ENCODE peak calls at places on chromosome 7, in five cellular contexts. M is GM10248; F is neural crest cell; H is HFFc6; C is activated T-helper 1 cell treated with anti-CD3 and anti-CD28 coated beads, Interleukin-2, amount 50 U/mL, for 16 hours. W is an unnamed sample.

GRCh38 chr7:19112290-19113000 is 5.0 kb downstream of the TWIST1 start:
- DNase-seq in M (no peak), H (peak), F (no peak), C (no peak), W (no peak)

GRCh38 chr7:47931788-47932425 is 16.4 kb downstream of the PKD1L1 start:
- DNase-seq in F (no peak), H (no peak), M (no peak), C (no peak), W (no peak)

GRCh38 chr7:47652591-47652990 is 70.7 kb upstream of the TNS3 start:
- DNase-seq in F (no peak), C (no peak), M (no peak), H (no peak), W (no peak)

GRCh38 chr7:32892521-32893224 is 1.1 kb upstream of the KBTBD2 start:
- DNase-seq in F (peak), C (peak), H (peak), M (peak), W (peak)

GRCh38 chr7:4189151-4189570 is 492.9 kb upstream of the FOXK1 start:
- DNase-seq in M (no peak), C (no peak), F (no peak), H (no peak), W (no peak)

GRCh38 chr7:67344481-67345193 is 348.0 kb downstream of the TYW1 start:
- DNase-seq in C (no peak), M (no peak), F (no peak), H (no peak), W (no peak)

GRCh38 chr7:100490483-100491191 is 6.9 kb downstream of the NYAP1 start:
- DNase-seq in F (no peak), C (no peak), H (no peak), M (peak), W (no peak)

GRCh38 chr7:131948434-131949053 is 392.1 kb upstream of the PODXL start:
- DNase-seq in C (no peak), M (no peak), H (no peak), F (no peak), W (no peak)

GRCh38 chr7:4825081-4825480 is 36.7 kb downstream of the PAPOLB start:
- DNase-seq in M (no peak), C (no peak), F (no peak), H (no peak), W (no peak)

GRCh38 chr7:47210283-47210854 is 371.5 kb downstream of the TNS3 start:
- DNase-seq in C (no peak), H (no peak), M (no peak), F (no peak), W (no peak)

GRCh38 chr7:79090543-79090942 is 362.9 kb downstream of the MAGI2 start:
- DNase-seq in C (no peak), M (no peak), F (no peak), H (peak), W (no peak)

GRCh38 chr7:34087892-34088891 is 182.9 kb downstream of the BMPER start:
- DNase-seq in H (peak), F (peak), C (no peak), M (no peak), W (no peak)

GRCh38 chr7:146956323-146956722 is 839.7 kb downstream of the CNTNAP2 start:
- DNase-seq in C (no peak), F (no peak), M (no peak), H (no peak), W (no peak)

GRCh38 chr7:128833148-128833938 is 3.1 kb downstream of the FLNC start:
- DNase-seq in F (no peak), C (no peak), H (peak), M (no peak), W (no peak)

GRCh38 chr7:135232720-135233119 is 918 bp upstream of the STRA8 start:
- DNase-seq in M (peak), F (no peak), C (no peak), H (no peak), W (no peak)

GRCh38 chr7:92159-92767 is 100.1 kb upstream of the FAM20C start:
- DNase-seq in M (no peak), F (no peak), H (no peak), C (no peak), W (no peak)

GRCh38 chr7:44618754-44619153 is 12.3 kb downstream of the OGDH start:
- DNase-seq in F (no peak), M (no peak), C (no peak), H (no peak), W (no peak)

GRCh38 chr7:115410427-115410805 is 488.5 kb downstream of the MDFIC start:
- DNase-seq in H (no peak), F (no peak), M (no peak), C (no peak), W (no peak)

GRCh38 chr7:98913026-98913425 is 34.7 kb downstream of the TRRAP start:
- DNase-seq in C (no peak), M (no peak), F (no peak), H (no peak), W (no peak)

GRCh38 chr7:2864999-2865670 is 21.0 kb upstream of the GNA12 start:
- DNase-seq in M (peak), C (peak), F (peak), H (peak), W (peak)

GRCh38 chr7:153514006-153514405 is 538.2 kb upstream of the DPP6 start:
- DNase-seq in C (no peak), F (no peak), H (no peak), M (no peak), W (no peak)

GRCh38 chr7:3520206-3520605 is 219.2 kb downstream of the SDK1 start:
- DNase-seq in F (no peak), C (no peak), M (no peak), H (no peak), W (no peak)

GRCh38 chr7:97043281-97043680 is 18.6 kb upstream of the DLX5 start:
- DNase-seq in M (no peak), H (peak), F (no peak), C (no peak), W (no peak)

GRCh38 chr7:157516311-157516710 is 179.5 kb downstream of the DNAJB6 start:
- DNase-seq in H (no peak), C (no peak), F (no peak), M (no peak), W (no peak)

GRCh38 chr7:603152-603941 is 83.7 kb upstream of the PDGFA start:
- DNase-seq in C (no peak), H (no peak), F (no peak), M (no peak), W (no peak)

GRCh38 chr7:53473371-53473770 is 437.9 kb downstream of the POM121L12 start:
- DNase-seq in H (no peak), F (no peak), M (no peak), C (no peak), W (no peak)

GRCh38 chr7:51543801-51544553 is 227.4 kb upstream of the COBL start:
- DNase-seq in H (no peak), F (no peak), C (no peak), M (no peak), W (no peak)

GRCh38 chr7:148982596-148983219 is 45.6 kb downstream of the PDIA4 start:
- DNase-seq in F (no peak), M (no peak), H (peak), C (no peak), W (no peak)

GRCh38 chr7:150927954-150928340 is 50.2 kb downstream of the KCNH2 start:
- DNase-seq in H (no peak), M (no peak), C (no peak), F (no peak), W (no peak)

GRCh38 chr7:135253851-135254815 is 20.5 kb downstream of the STRA8 start:
- DNase-seq in M (no peak), C (no peak), H (peak), F (no peak), W (no peak)

GRCh38 chr7:763762-764161 is 36.7 kb upstream of the PRKAR1B start:
- DNase-seq in C (no peak), H (no peak), F (no peak), M (no peak), W (no peak)

GRCh38 chr7:130210181-130210935 is 2.7 kb downstream of the SSMEM1 start:
- DNase-seq in F (no peak), M (no peak), C (no peak), H (peak), W (no peak)

GRCh38 chr7:149125189-149125863 is 798 bp downstream of the ZNF425 start:
- DNase-seq in M (no peak), F (no peak), C (no peak), H (no peak), W (no peak)

W was measured in activated CD4-positive, CD25-positive, alpha-beta regulatory T cell treated with anti-CD3 and anti-CD28 coated beads, Interleukin-2, amount 50 U/mL, for 16 hours.